ENCODE peak calls at places on chromosome 11, in ten cellular contexts. One of them, this sample, is unnamed.

GRCh38 chr11:13885083-13885482 is 77.4 kb upstream of the SPON1 start:
- DNase-seq in esophagus muscularis mucosa: no peak
- DNase-seq in stomach: no peak
- DNase-seq in prostate gland: no peak
- DNase-seq in HCT116: no peak
- DNase-seq in H1: no peak
- DNase-seq in spleen: no peak
- DNase-seq in K562: no peak
- DNase-seq in breast epithelium: no peak
- DNase-seq in HL-60: no peak
- DNase-seq in this sample: peak; percentile 57

GRCh38 chr11:60756307-60757032 is at the start of gene MS4A15:
- DNase-seq in spleen: peak; percentile 24
- DNase-seq in HL-60: no peak
- DNase-seq in esophagus muscularis mucosa: no peak
- DNase-seq in stomach: no peak
- DNase-seq in HCT116: peak; percentile 29
- DNase-seq in prostate gland: no peak
- DNase-seq in K562: peak; percentile 57
- DNase-seq in H1: no peak
- DNase-seq in breast epithelium: peak; percentile 2
- DNase-seq in this sample: peak; percentile 57

GRCh38 chr11:78344676-78345075 is 72.9 kb downstream of the GAB2 start:
- DNase-seq in H1: no peak
- DNase-seq in K562: no peak
- DNase-seq in HL-60: no peak
- DNase-seq in HCT116: no peak
- DNase-seq in stomach: no peak
- DNase-seq in breast epithelium: no peak
- DNase-seq in prostate gland: no peak
- DNase-seq in esophagus muscularis mucosa: no peak
- DNase-seq in spleen: no peak
- DNase-seq in this sample: no peak

GRCh38 chr11:47750725-47751124 is 16.4 kb downstream of the FNBP4 start:
- DNase-seq in breast epithelium: no peak
- DNase-seq in H1: no peak
- DNase-seq in stomach: no peak
- DNase-seq in HCT116: no peak
- DNase-seq in prostate gland: no peak
- DNase-seq in HL-60: no peak
- DNase-seq in esophagus muscularis mucosa: no peak
- DNase-seq in K562: no peak
- DNase-seq in spleen: no peak
- DNase-seq in this sample: no peak

GRCh38 chr11:17416492-17416891 is 28.0 kb upstream of the KCNJ11 start:
- DNase-seq in spleen: no peak
- DNase-seq in H1: no peak
- DNase-seq in breast epithelium: no peak
- DNase-seq in stomach: no peak
- DNase-seq in K562: no peak
- DNase-seq in HCT116: no peak
- DNase-seq in prostate gland: no peak
- DNase-seq in HL-60: no peak
- DNase-seq in esophagus muscularis mucosa: no peak
- DNase-seq in this sample: no peak

GRCh38 chr11:67369801-67370284 is 3.6 kb downstream of the CLCF1 start:
- DNase-seq in breast epithelium: no peak
- DNase-seq in HCT116: no peak
- DNase-seq in prostate gland: no peak
- DNase-seq in H1: no peak
- DNase-seq in K562: no peak
- DNase-seq in HL-60: no peak
- DNase-seq in esophagus muscularis mucosa: no peak
- DNase-seq in stomach: no peak
- DNase-seq in spleen: no peak
- DNase-seq in this sample: no peak

GRCh38 chr11:27395556-27396258 is 32.7 kb upstream of the CCDC34 start:
- DNase-seq in HCT116: no peak
- DNase-seq in H1: no peak
- DNase-seq in K562: no peak
- DNase-seq in HL-60: no peak
- DNase-seq in spleen: no peak
- DNase-seq in prostate gland: peak; percentile 54
- DNase-seq in esophagus muscularis mucosa: no peak
- DNase-seq in breast epithelium: no peak
- DNase-seq in stomach: peak; percentile 40
- DNase-seq in this sample: no peak

GRCh38 chr11:77468527-77468926 is 5.4 kb downstream of the PAK1 start:
- DNase-seq in esophagus muscularis mucosa: no peak
- DNase-seq in prostate gland: no peak
- DNase-seq in H1: no peak
- DNase-seq in spleen: no peak
- DNase-seq in HCT116: no peak
- DNase-seq in K562: no peak
- DNase-seq in breast epithelium: no peak
- DNase-seq in stomach: no peak
- DNase-seq in HL-60: no peak
- DNase-seq in this sample: no peak

GRCh38 chr11:64923944-64924909 is at the start of gene PPP2R5B:
- DNase-seq in esophagus muscularis mucosa: peak; percentile 98
- DNase-seq in H1: peak; percentile 69
- DNase-seq in prostate gland: peak; percentile 93
- DNase-seq in K562: peak; percentile 95
- DNase-seq in breast epithelium: peak; percentile 87
- DNase-seq in HCT116: peak; percentile 85
- DNase-seq in HL-60: peak; percentile 73
- DNase-seq in stomach: peak; percentile 95
- DNase-seq in spleen: peak; percentile 98
- DNase-seq in this sample: peak; percentile 96

GRCh38 chr11:86742436-86742805 is 57.9 kb upstream of the PRSS23 start:
- DNase-seq in stomach: no peak
- DNase-seq in K562: no peak
- DNase-seq in breast epithelium: no peak
- DNase-seq in HCT116: no peak
- DNase-seq in HL-60: no peak
- DNase-seq in H1: no peak
- DNase-seq in esophagus muscularis mucosa: no peak
- DNase-seq in spleen: no peak
- DNase-seq in prostate gland: no peak
- DNase-seq in this sample: no peak

GRCh38 chr11:86738615-86739014 is 61.7 kb upstream of the PRSS23 start:
- DNase-seq in HL-60: no peak
- DNase-seq in HCT116: no peak
- DNase-seq in breast epithelium: no peak
- DNase-seq in H1: no peak
- DNase-seq in K562: peak; percentile 15
- DNase-seq in esophagus muscularis mucosa: no peak
- DNase-seq in spleen: no peak
- DNase-seq in stomach: no peak
- DNase-seq in prostate gland: no peak
- DNase-seq in this sample: no peak

GRCh38 chr11:86741489-86742435 is 58.6 kb upstream of the PRSS23 start:
- DNase-seq in HL-60: no peak
- DNase-seq in spleen: no peak
- DNase-seq in esophagus muscularis mucosa: no peak
- DNase-seq in prostate gland: no peak
- DNase-seq in K562: no peak
- DNase-seq in H1: no peak
- DNase-seq in breast epithelium: no peak
- DNase-seq in HCT116: no peak
- DNase-seq in stomach: no peak
- DNase-seq in this sample: no peak

GRCh38 chr11:86743223-86744118 is 56.9 kb upstream of the PRSS23 start:
- DNase-seq in spleen: no peak
- DNase-seq in stomach: peak; percentile 42
- DNase-seq in breast epithelium: no peak
- DNase-seq in HL-60: peak; percentile 28
- DNase-seq in H1: no peak
- DNase-seq in esophagus muscularis mucosa: no peak
- DNase-seq in HCT116: peak; percentile 95
- DNase-seq in prostate gland: no peak
- DNase-seq in K562: peak; percentile 58
- DNase-seq in this sample: peak; percentile 52

DNA sequence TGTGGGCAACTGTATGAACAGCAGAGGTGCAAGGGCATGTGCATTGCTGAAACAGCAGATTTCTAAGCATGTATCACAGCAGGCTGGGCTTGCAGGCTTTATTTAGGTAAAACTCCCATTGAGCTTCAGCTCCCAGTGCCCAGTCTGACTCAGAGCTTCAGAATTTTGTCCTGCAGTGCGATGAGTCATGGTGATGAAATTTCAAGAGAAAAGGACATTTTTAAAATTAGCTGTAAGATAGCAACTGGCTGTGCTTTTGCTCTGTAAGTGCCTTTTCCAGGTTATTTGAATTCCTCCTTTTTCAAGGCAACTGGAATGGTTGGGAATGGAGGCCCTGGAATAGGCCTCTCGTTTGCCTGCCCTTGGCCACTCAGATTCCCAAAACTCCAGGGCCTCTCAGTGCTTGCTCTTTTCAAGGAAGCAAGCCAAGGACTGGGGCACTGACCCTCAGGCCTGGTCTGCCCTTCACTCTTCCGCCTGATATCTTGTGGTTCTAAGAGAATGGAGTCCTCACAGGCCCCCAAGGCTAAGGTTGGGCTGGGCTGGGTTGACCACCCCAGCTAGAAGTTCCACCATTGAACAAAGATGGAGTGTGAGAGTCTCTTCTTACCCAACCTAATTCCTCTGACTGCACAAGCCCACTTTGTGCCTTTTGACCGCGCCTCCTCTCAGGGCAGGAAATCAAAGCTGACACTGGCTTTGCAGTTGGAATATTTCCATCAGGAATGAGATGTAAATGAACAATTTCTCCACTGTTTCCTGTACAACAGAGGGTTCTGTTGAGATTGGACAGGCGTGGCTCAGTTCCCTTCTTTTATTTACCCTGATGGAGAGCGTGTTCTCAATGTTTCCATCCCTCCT is 59.5 kb upstream of the PRSS23 start:
- DNase-seq in H1: peak; percentile 58
- DNase-seq in K562: peak; percentile 23
- DNase-seq in breast epithelium: no peak
- DNase-seq in stomach: no peak
- DNase-seq in spleen: no peak
- DNase-seq in prostate gland: peak; percentile 46
- DNase-seq in esophagus muscularis mucosa: no peak
- DNase-seq in HCT116: peak; percentile 89
- DNase-seq in HL-60: peak; percentile 15
- DNase-seq in this sample: no peak
- TF ChIP-seq POLR2AphosphoS5 in H1: no peak
- TF ChIP-seq POLR2AphosphoS5 in K562: no peak
- TF ChIP-seq POLR2AphosphoS5 in breast epithelium: peak; percentile 38
- TF ChIP-seq POLR2AphosphoS5 in stomach: peak; percentile 45
- TF ChIP-seq POLR2AphosphoS5 in spleen: peak; percentile 2
- TF ChIP-seq POLR2AphosphoS5 in prostate gland: peak; percentile 81
- TF ChIP-seq POLR2AphosphoS5 in esophagus muscularis mucosa: peak; percentile 79
- TF ChIP-seq POLR2AphosphoS5 in HCT116: peak; percentile 22
- TF ChIP-seq POLR2AphosphoS5 in HL-60: no peak
- TF ChIP-seq POLR2AphosphoS5 in this sample: peak; percentile 28

GRCh38 chr11:396511-396947 is 2.5 kb downstream of the PKP3 start:
- DNase-seq in spleen: peak; percentile 81
- DNase-seq in H1: no peak
- DNase-seq in HCT116: no peak
- DNase-seq in stomach: no peak
- DNase-seq in HL-60: no peak
- DNase-seq in esophagus muscularis mucosa: no peak
- DNase-seq in K562: no peak
- DNase-seq in breast epithelium: no peak
- DNase-seq in prostate gland: no peak
- DNase-seq in this sample: no peak
- TF ChIP-seq CTCF in spleen: no peak
- TF ChIP-seq CTCF in H1: peak; percentile 59
- TF ChIP-seq CTCF in HCT116: no peak
- TF ChIP-seq CTCF in stomach: no peak
- TF ChIP-seq CTCF in HL-60: peak; percentile 19
- TF ChIP-seq CTCF in esophagus muscularis mucosa: no peak
- TF ChIP-seq CTCF in K562: no peak
- TF ChIP-seq CTCF in breast epithelium: no peak
- TF ChIP-seq CTCF in prostate gland: no peak
- TF ChIP-seq CTCF in this sample: no peak

DNA sequence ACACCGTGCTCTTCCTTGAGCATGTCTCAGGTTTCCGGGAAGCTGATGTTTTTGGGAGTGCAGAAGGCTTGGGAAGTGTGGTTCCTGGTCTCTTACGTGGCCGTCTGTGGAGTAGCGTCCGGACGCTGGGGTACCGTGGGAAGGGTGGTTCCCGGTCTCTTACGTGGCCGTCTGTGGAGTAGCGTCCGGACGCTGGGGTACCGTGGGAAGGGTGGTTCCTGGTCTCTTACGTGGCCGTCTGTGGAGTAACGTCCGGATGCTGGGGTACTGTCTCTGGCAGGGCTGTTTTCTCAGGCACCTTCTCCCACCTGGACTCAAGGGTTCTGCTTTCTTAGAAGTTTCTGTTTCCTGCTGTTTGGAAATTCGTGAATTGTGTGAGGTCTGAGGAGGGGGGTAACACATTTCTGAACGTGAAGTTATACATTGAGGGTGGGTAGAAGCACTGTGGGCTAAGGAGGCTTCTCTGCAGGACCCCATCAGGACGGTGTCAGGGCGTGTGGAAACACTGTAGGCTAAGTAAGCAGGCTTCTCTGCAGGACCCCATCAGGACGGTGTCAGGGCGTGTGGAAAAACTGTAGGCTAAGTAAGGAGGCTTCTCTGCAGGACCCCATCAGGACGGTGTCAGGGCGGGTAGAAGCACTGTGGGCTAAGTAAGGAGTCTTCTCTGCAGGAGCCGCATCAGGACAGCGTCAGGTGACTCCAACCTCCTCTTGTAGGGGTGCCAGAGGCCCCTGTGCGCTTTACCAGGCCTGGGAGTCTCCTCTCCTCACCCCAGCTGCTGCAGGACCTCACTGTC is 5.3 kb upstream of the IFITM3 start:
- DNase-seq in esophagus muscularis mucosa: no peak
- DNase-seq in K562: peak; percentile 3
- DNase-seq in HCT116: no peak
- DNase-seq in breast epithelium: no peak
- DNase-seq in prostate gland: no peak
- DNase-seq in HL-60: no peak
- DNase-seq in H1: no peak
- DNase-seq in spleen: peak; percentile 86
- DNase-seq in stomach: no peak
- DNase-seq in this sample: no peak
- TF ChIP-seq POLR2AphosphoS5 in esophagus muscularis mucosa: no peak
- TF ChIP-seq POLR2AphosphoS5 in K562: no peak
- TF ChIP-seq POLR2AphosphoS5 in HCT116: no peak
- TF ChIP-seq POLR2AphosphoS5 in breast epithelium: no peak
- TF ChIP-seq POLR2AphosphoS5 in prostate gland: no peak
- TF ChIP-seq POLR2AphosphoS5 in HL-60: no peak
- TF ChIP-seq POLR2AphosphoS5 in H1: no peak
- TF ChIP-seq POLR2AphosphoS5 in spleen: no peak
- TF ChIP-seq POLR2AphosphoS5 in stomach: no peak
- TF ChIP-seq POLR2AphosphoS5 in this sample: no peak

DNA sequence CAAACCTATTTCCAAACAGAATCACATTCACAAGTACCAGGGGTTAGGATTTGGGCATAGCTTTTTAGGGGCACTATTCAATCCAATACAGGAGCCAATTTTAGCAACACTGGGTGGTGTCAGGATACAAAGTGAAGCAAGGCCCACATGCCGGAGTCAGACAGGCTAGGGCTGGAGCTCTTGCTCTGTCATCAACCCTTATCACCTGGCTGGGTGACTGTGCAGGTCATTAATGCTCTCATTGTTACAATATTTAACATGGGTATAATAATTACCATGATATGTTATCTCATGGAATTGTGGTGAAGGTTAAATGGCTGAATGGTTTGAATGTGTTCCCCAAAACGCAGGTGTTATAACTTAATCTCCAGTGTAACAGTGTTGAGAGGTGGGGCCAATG is 143.3 kb upstream of the THY1 start:
- DNase-seq in breast epithelium: no peak
- DNase-seq in HCT116: no peak
- DNase-seq in H1: no peak
- DNase-seq in HL-60: no peak
- DNase-seq in spleen: no peak
- DNase-seq in esophagus muscularis mucosa: no peak
- DNase-seq in K562: no peak
- DNase-seq in prostate gland: no peak
- DNase-seq in stomach: peak; percentile 50
- DNase-seq in this sample: no peak
- TF ChIP-seq CTCF in breast epithelium: no peak
- TF ChIP-seq CTCF in HCT116: no peak
- TF ChIP-seq CTCF in H1: no peak
- TF ChIP-seq CTCF in HL-60: no peak
- TF ChIP-seq CTCF in spleen: no peak
- TF ChIP-seq CTCF in esophagus muscularis mucosa: no peak
- TF ChIP-seq CTCF in K562: no peak
- TF ChIP-seq CTCF in prostate gland: no peak
- TF ChIP-seq CTCF in stomach: no peak
- TF ChIP-seq CTCF in this sample: no peak